ENCODE peak calls at places on chromosomes 3 and 15, in seven cellular contexts. One of them, this sample, is unnamed.

GRCh38 chr3:151560750-151561149 is 99.9 kb upstream of the IGSF10 start:
- DNase-seq in IMR-90: no peak
- DNase-seq in mesendoderm: no peak
- DNase-seq in H9: no peak
- DNase-seq in H1: no peak
- DNase-seq in trophoblast cell: no peak
- DNase-seq in mesenchymal stem cell: no peak
- DNase-seq in this sample: no peak

GRCh38 chr3:33372218-33373081 is 67.8 kb downstream of the UBP1 start:
- DNase-seq in IMR-90: peak
- DNase-seq in mesendoderm: peak
- DNase-seq in H9: no peak
- DNase-seq in H1: no peak
- DNase-seq in trophoblast cell: peak
- DNase-seq in mesenchymal stem cell: peak
- DNase-seq in this sample: peak

GRCh38 chr15:67149859-67150824 is 84.7 kb downstream of the SMAD3 start:
- DNase-seq in IMR-90: peak
- DNase-seq in mesendoderm: peak
- DNase-seq in H9: peak
- DNase-seq in H1: no peak
- DNase-seq in trophoblast cell: peak
- DNase-seq in mesenchymal stem cell: peak
- DNase-seq in this sample: peak

GRCh38 chr3:127206154-127206553 is 13.2 kb downstream of the PRR23E start:
- DNase-seq in IMR-90: no peak
- DNase-seq in mesendoderm: no peak
- DNase-seq in H9: no peak
- DNase-seq in H1: no peak
- DNase-seq in trophoblast cell: no peak
- DNase-seq in mesenchymal stem cell: no peak
- DNase-seq in this sample: no peak

GRCh38 chr15:100115711-100116090 is 226.1 kb downstream of the ADAMTS17 start:
- DNase-seq in IMR-90: peak
- DNase-seq in mesendoderm: no peak
- DNase-seq in H9: no peak
- DNase-seq in H1: no peak
- DNase-seq in trophoblast cell: no peak
- DNase-seq in mesenchymal stem cell: peak
- DNase-seq in this sample: no peak

GRCh38 chr15:101453123-101454120 is 36.1 kb downstream of the PCSK6 start:
- DNase-seq in IMR-90: no peak
- DNase-seq in mesendoderm: no peak
- DNase-seq in H9: no peak
- DNase-seq in H1: no peak
- DNase-seq in trophoblast cell: no peak
- DNase-seq in mesenchymal stem cell: no peak
- DNase-seq in this sample: no peak

GRCh38 chr15:66261056-66261455 is 7.5 kb upstream of the MEGF11 start:
- DNase-seq in IMR-90: no peak
- DNase-seq in mesendoderm: no peak
- DNase-seq in H9: no peak
- DNase-seq in H1: no peak
- DNase-seq in trophoblast cell: no peak
- DNase-seq in mesenchymal stem cell: no peak
- DNase-seq in this sample: no peak

GRCh38 chr15:70154440-70155347 is 57.0 kb upstream of the TLE3 start:
- DNase-seq in IMR-90: peak
- DNase-seq in mesendoderm: peak
- DNase-seq in H9: peak
- DNase-seq in H1: no peak
- DNase-seq in trophoblast cell: no peak
- DNase-seq in mesenchymal stem cell: peak
- DNase-seq in this sample: no peak

GRCh38 chr3:12853803-12854202 is 12.4 kb upstream of the RPL32 start:
- DNase-seq in IMR-90: no peak
- DNase-seq in mesendoderm: no peak
- DNase-seq in H9: no peak
- DNase-seq in H1: no peak
- DNase-seq in trophoblast cell: no peak
- DNase-seq in mesenchymal stem cell: no peak
- DNase-seq in this sample: no peak

GRCh38 chr3:57826286-57826951 is 70.3 kb downstream of the SLMAP start:
- DNase-seq in IMR-90: no peak
- DNase-seq in mesendoderm: no peak
- DNase-seq in H9: no peak
- DNase-seq in H1: no peak
- DNase-seq in trophoblast cell: no peak
- DNase-seq in mesenchymal stem cell: no peak
- DNase-seq in this sample: no peak

GRCh38 chr15:73908030-73908821 is 18.0 kb upstream of the LOXL1 start:
- DNase-seq in IMR-90: peak
- DNase-seq in mesendoderm: peak
- DNase-seq in H9: peak
- DNase-seq in H1: no peak
- DNase-seq in trophoblast cell: peak
- DNase-seq in mesenchymal stem cell: peak
- DNase-seq in this sample: peak

GRCh38 chr3:11558002-11558401 is 85.7 kb downstream of the VGLL4 start:
- DNase-seq in IMR-90: peak
- DNase-seq in mesendoderm: no peak
- DNase-seq in H9: no peak
- DNase-seq in H1: no peak
- DNase-seq in trophoblast cell: no peak
- DNase-seq in mesenchymal stem cell: peak
- DNase-seq in this sample: no peak

GRCh38 chr3:52494446-52494845 is 692 bp upstream of the STAB1 start:
- DNase-seq in IMR-90: no peak
- DNase-seq in mesendoderm: peak
- DNase-seq in H9: no peak
- DNase-seq in H1: no peak
- DNase-seq in trophoblast cell: no peak
- DNase-seq in mesenchymal stem cell: no peak
- DNase-seq in this sample: no peak

GRCh38 chr15:78156653-78157052 is 7.5 kb downstream of the IDH3A start:
- DNase-seq in IMR-90: no peak
- DNase-seq in mesendoderm: no peak
- DNase-seq in H9: no peak
- DNase-seq in H1: no peak
- DNase-seq in trophoblast cell: no peak
- DNase-seq in mesenchymal stem cell: no peak
- DNase-seq in this sample: no peak

GRCh38 chr15:64623347-64624024 is 151.9 kb downstream of the RBPMS2 start:
- DNase-seq in IMR-90: peak
- DNase-seq in mesendoderm: no peak
- DNase-seq in H9: no peak
- DNase-seq in H1: no peak
- DNase-seq in trophoblast cell: no peak
- DNase-seq in mesenchymal stem cell: no peak
- DNase-seq in this sample: no peak

GRCh38 chr3:102006812-102007485 is 157.6 kb downstream of the NFKBIZ start:
- DNase-seq in IMR-90: peak
- DNase-seq in mesendoderm: no peak
- DNase-seq in H9: no peak
- DNase-seq in H1: no peak
- DNase-seq in trophoblast cell: no peak
- DNase-seq in mesenchymal stem cell: peak
- DNase-seq in this sample: no peak

GRCh38 chr3:187567741-187568140 is 102.5 kb downstream of the SST start:
- DNase-seq in IMR-90: peak
- DNase-seq in mesendoderm: no peak
- DNase-seq in H9: no peak
- DNase-seq in H1: no peak
- DNase-seq in trophoblast cell: no peak
- DNase-seq in mesenchymal stem cell: peak
- DNase-seq in this sample: no peak

DNA sequence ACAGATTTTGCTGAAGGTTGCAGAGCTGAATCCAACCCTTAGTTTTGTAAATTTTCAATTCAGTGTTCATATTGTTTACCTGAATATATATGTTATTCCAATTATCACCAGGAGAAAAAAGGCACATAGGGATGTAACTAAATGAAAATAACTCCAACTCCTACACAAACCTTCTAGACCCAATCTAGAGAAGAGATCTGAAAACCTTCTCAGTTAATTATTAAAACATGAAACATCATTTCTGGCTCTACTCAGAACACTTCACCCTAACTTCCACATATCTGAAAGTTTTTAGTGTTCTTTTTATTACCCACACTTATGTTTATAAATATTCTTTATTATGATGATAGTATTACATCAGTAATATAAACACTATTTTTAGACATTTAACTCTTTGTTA is 76.6 kb downstream of the LRRFIP2 start:
- DNase-seq in IMR-90: no peak
- DNase-seq in mesendoderm: no peak
- DNase-seq in H9: no peak
- DNase-seq in H1: no peak
- DNase-seq in trophoblast cell: no peak
- DNase-seq in mesenchymal stem cell: no peak
- DNase-seq in this sample: no peak
- H2BK120ac ChIP-seq in IMR-90: peak
- H2BK120ac ChIP-seq in mesendoderm: no peak
- H2BK120ac ChIP-seq in H9: no peak
- H2BK120ac ChIP-seq in H1: no peak
- H2BK120ac ChIP-seq in trophoblast cell: no peak
- H2BK120ac ChIP-seq in mesenchymal stem cell: no peak
- H2BK120ac ChIP-seq in this sample: no peak

GRCh38 chr15:75037685-75038084 is 14.3 kb downstream of the PPCDC start:
- DNase-seq in IMR-90: no peak
- DNase-seq in mesendoderm: no peak
- DNase-seq in H9: no peak
- DNase-seq in H1: no peak
- DNase-seq in trophoblast cell: no peak
- DNase-seq in mesenchymal stem cell: no peak
- DNase-seq in this sample: no peak
- H2BK120ac ChIP-seq in IMR-90: no peak
- H2BK120ac ChIP-seq in mesendoderm: no peak
- H2BK120ac ChIP-seq in H9: no peak
- H2BK120ac ChIP-seq in H1: no peak
- H2BK120ac ChIP-seq in trophoblast cell: no peak
- H2BK120ac ChIP-seq in mesenchymal stem cell: no peak
- H2BK120ac ChIP-seq in this sample: no peak

GRCh38 chr15:32132850-32133249 is 102.5 kb downstream of the CHRNA7 start:
- DNase-seq in IMR-90: no peak
- DNase-seq in mesendoderm: no peak
- DNase-seq in H9: no peak
- DNase-seq in H1: no peak
- DNase-seq in trophoblast cell: no peak
- DNase-seq in mesenchymal stem cell: no peak
- DNase-seq in this sample: no peak

GRCh38 chr15:32131803-32132202 is 101.5 kb downstream of the CHRNA7 start:
- DNase-seq in IMR-90: no peak
- DNase-seq in mesendoderm: peak
- DNase-seq in H9: no peak
- DNase-seq in H1: no peak
- DNase-seq in trophoblast cell: no peak
- DNase-seq in mesenchymal stem cell: no peak
- DNase-seq in this sample: no peak

GRCh38 chr15:32130823-32131222 is 100.5 kb downstream of the CHRNA7 start:
- DNase-seq in IMR-90: no peak
- DNase-seq in mesendoderm: no peak
- DNase-seq in H9: no peak
- DNase-seq in H1: no peak
- DNase-seq in trophoblast cell: no peak
- DNase-seq in mesenchymal stem cell: no peak
- DNase-seq in this sample: no peak

GRCh38 chr15:32134777-32135307 is 104.5 kb downstream of the CHRNA7 start:
- DNase-seq in IMR-90: no peak
- DNase-seq in mesendoderm: no peak
- DNase-seq in H9: no peak
- DNase-seq in H1: no peak
- DNase-seq in trophoblast cell: no peak
- DNase-seq in mesenchymal stem cell: no peak
- DNase-seq in this sample: no peak

DNA sequence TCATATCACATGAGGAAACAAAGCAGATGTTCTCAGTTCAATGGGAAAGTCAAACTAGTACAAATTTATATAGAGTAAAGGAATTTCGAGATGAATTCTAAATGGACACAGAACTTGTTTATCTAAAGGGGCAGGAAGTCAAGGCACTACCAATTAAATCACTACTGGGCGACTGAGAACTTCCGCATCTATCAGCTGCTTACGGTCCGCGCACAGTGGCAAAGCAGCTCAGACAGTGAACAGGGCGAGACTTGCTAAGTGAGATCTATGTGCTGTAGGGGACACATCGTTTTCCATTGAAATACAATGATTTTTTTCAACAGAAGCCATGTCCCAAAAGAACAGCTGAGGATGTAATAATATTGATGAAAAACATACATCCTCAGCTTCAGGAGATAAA is 105.0 kb downstream of the CHRNA7 start:
- DNase-seq in IMR-90: no peak
- DNase-seq in mesendoderm: no peak
- DNase-seq in H9: no peak
- DNase-seq in H1: no peak
- DNase-seq in trophoblast cell: no peak
- DNase-seq in mesenchymal stem cell: no peak
- DNase-seq in this sample: no peak
- H2BK120ac ChIP-seq in IMR-90: no peak
- H2BK120ac ChIP-seq in mesendoderm: no peak
- H2BK120ac ChIP-seq in H9: no peak
- H2BK120ac ChIP-seq in H1: no peak
- H2BK120ac ChIP-seq in trophoblast cell: no peak
- H2BK120ac ChIP-seq in mesenchymal stem cell: no peak
- H2BK120ac ChIP-seq in this sample: no peak

GRCh38 chr15:98996619-98997018 is 11.0 kb downstream of the PGPEP1L start:
- DNase-seq in IMR-90: no peak
- DNase-seq in mesendoderm: no peak
- DNase-seq in H9: no peak
- DNase-seq in H1: no peak
- DNase-seq in trophoblast cell: no peak
- DNase-seq in mesenchymal stem cell: no peak
- DNase-seq in this sample: no peak

GRCh38 chr15:98997755-98998154 is 9.8 kb downstream of the PGPEP1L start:
- DNase-seq in IMR-90: no peak
- DNase-seq in mesendoderm: no peak
- DNase-seq in H9: no peak
- DNase-seq in H1: no peak
- DNase-seq in trophoblast cell: no peak
- DNase-seq in mesenchymal stem cell: no peak
- DNase-seq in this sample: no peak

GRCh38 chr15:99000001-99000590 is 7.5 kb downstream of the PGPEP1L start:
- DNase-seq in IMR-90: no peak
- DNase-seq in mesendoderm: no peak
- DNase-seq in H9: no peak
- DNase-seq in H1: no peak
- DNase-seq in trophoblast cell: no peak
- DNase-seq in mesenchymal stem cell: no peak
- DNase-seq in this sample: no peak

GRCh38 chr15:98997312-98997711 is 10.3 kb downstream of the PGPEP1L start:
- DNase-seq in IMR-90: no peak
- DNase-seq in mesendoderm: no peak
- DNase-seq in H9: no peak
- DNase-seq in H1: no peak
- DNase-seq in trophoblast cell: no peak
- DNase-seq in mesenchymal stem cell: no peak
- DNase-seq in this sample: no peak

DNA sequence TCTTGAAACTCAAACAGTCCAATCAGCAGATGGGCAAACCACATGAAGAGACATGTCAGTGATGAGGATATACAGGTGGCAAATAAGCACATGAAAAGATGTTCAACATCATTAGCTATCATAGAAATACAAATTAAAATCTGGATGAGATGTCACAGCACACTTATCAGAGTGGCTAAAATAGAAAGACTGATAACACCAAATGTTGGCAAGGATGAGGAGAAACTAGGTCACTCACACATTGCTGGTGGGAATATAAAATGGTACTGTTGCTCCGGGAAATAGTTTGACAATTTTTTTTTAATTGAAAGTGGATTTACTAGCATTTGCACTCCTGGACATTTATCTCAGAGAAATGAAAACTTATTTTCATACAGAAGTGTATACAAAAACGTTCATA is 8.4 kb downstream of the PGPEP1L start:
- DNase-seq in IMR-90: no peak
- DNase-seq in mesendoderm: no peak
- DNase-seq in H9: no peak
- DNase-seq in H1: no peak
- DNase-seq in trophoblast cell: no peak
- DNase-seq in mesenchymal stem cell: no peak
- DNase-seq in this sample: no peak
- H2BK120ac ChIP-seq in IMR-90: no peak
- H2BK120ac ChIP-seq in mesendoderm: no peak
- H2BK120ac ChIP-seq in H9: no peak
- H2BK120ac ChIP-seq in H1: no peak
- H2BK120ac ChIP-seq in trophoblast cell: no peak
- H2BK120ac ChIP-seq in mesenchymal stem cell: no peak
- H2BK120ac ChIP-seq in this sample: no peak

This sample was measured in neuronal stem cell.